ENCODE peak calls at places on chromosomes 12 and 14, in six cellular contexts. One of them, this sample, is unnamed. For H3K27me3, the result is how much of the 10 kb centered on the place peaks cover.

GRCh38 chr12:93139028-93139665 is 210.1 kb upstream of the EEA1 start:
- DNase-seq in suprapubic skin: no peak
- DNase-seq in heart right ventricle: no peak
- DNase-seq in endothelial cell of umbilical vein: no peak
- DNase-seq in sigmoid colon: no peak
- DNase-seq in right lobe of liver: no peak
- DNase-seq in this sample: no peak

GRCh38 chr12:56257491-56258067 is 605 bp downstream of the ANKRD52 start:
- DNase-seq in suprapubic skin: no peak
- DNase-seq in heart right ventricle: no peak
- DNase-seq in endothelial cell of umbilical vein: peak
- DNase-seq in sigmoid colon: no peak
- DNase-seq in right lobe of liver: no peak
- DNase-seq in this sample: no peak

GRCh38 chr14:88129306-88130056 is 124.5 kb downstream of the GPR65 start:
- DNase-seq in suprapubic skin: no peak
- DNase-seq in heart right ventricle: peak
- DNase-seq in endothelial cell of umbilical vein: peak
- DNase-seq in sigmoid colon: no peak
- DNase-seq in right lobe of liver: no peak
- DNase-seq in this sample: no peak

GRCh38 chr14:105857816-105858675 is 331.7 kb downstream of the TMEM121 start:
- DNase-seq in suprapubic skin: peak
- DNase-seq in heart right ventricle: no peak
- DNase-seq in endothelial cell of umbilical vein: no peak
- DNase-seq in sigmoid colon: peak
- DNase-seq in right lobe of liver: peak
- DNase-seq in this sample: no peak

GRCh38 chr14:35050652-35051051 is 4.6 kb downstream of the FAM177A1 start:
- DNase-seq in suprapubic skin: no peak
- DNase-seq in heart right ventricle: peak
- DNase-seq in endothelial cell of umbilical vein: peak
- DNase-seq in sigmoid colon: no peak
- DNase-seq in right lobe of liver: peak
- DNase-seq in this sample: no peak

GRCh38 chr12:122651520-122652224 is 51.5 kb downstream of the HCAR2 start:
- DNase-seq in suprapubic skin: no peak
- DNase-seq in heart right ventricle: no peak
- DNase-seq in endothelial cell of umbilical vein: no peak
- DNase-seq in sigmoid colon: no peak
- DNase-seq in right lobe of liver: no peak
- DNase-seq in this sample: no peak

GRCh38 chr12:22409071-22409951 is 74.8 kb upstream of the ST8SIA1 start:
- DNase-seq in suprapubic skin: no peak
- DNase-seq in heart right ventricle: no peak
- DNase-seq in endothelial cell of umbilical vein: no peak
- DNase-seq in sigmoid colon: no peak
- DNase-seq in right lobe of liver: no peak
- DNase-seq in this sample: no peak

GRCh38 chr12:24378548-24379011 is 429.1 kb upstream of the SOX5 start:
- DNase-seq in suprapubic skin: no peak
- DNase-seq in heart right ventricle: no peak
- DNase-seq in endothelial cell of umbilical vein: no peak
- DNase-seq in sigmoid colon: no peak
- DNase-seq in right lobe of liver: no peak
- DNase-seq in this sample: peak

GRCh38 chr14:24960816-24961215 is 89.1 kb downstream of the STXBP6 start:
- DNase-seq in suprapubic skin: no peak
- DNase-seq in heart right ventricle: no peak
- DNase-seq in endothelial cell of umbilical vein: no peak
- DNase-seq in sigmoid colon: no peak
- DNase-seq in right lobe of liver: no peak
- DNase-seq in this sample: no peak

GRCh38 chr12:102631274-102631673 is 150.9 kb upstream of the IGF1 start:
- DNase-seq in suprapubic skin: no peak
- DNase-seq in heart right ventricle: no peak
- DNase-seq in endothelial cell of umbilical vein: no peak
- DNase-seq in sigmoid colon: no peak
- DNase-seq in right lobe of liver: no peak
- DNase-seq in this sample: peak

GRCh38 chr12:57641699-57642442 is 8.9 kb upstream of the B4GALNT1 start:
- DNase-seq in suprapubic skin: no peak
- DNase-seq in heart right ventricle: no peak
- DNase-seq in endothelial cell of umbilical vein: no peak
- DNase-seq in sigmoid colon: no peak
- DNase-seq in right lobe of liver: no peak
- DNase-seq in this sample: no peak

GRCh38 chr14:96126339-96126770 is 78.3 kb upstream of the BDKRB2 start:
- DNase-seq in suprapubic skin: no peak
- DNase-seq in heart right ventricle: no peak
- DNase-seq in endothelial cell of umbilical vein: peak
- DNase-seq in sigmoid colon: no peak
- DNase-seq in right lobe of liver: no peak
- DNase-seq in this sample: no peak

GRCh38 chr12:58262796-58263195 is 321.4 kb downstream of the ATP23 start:
- DNase-seq in suprapubic skin: no peak
- DNase-seq in heart right ventricle: no peak
- DNase-seq in endothelial cell of umbilical vein: no peak
- DNase-seq in sigmoid colon: no peak
- DNase-seq in right lobe of liver: no peak
- DNase-seq in this sample: no peak

GRCh38 chr12:132289356-132290202 is 39.8 kb downstream of the GALNT9 start:
- DNase-seq in suprapubic skin: no peak
- DNase-seq in heart right ventricle: no peak
- DNase-seq in endothelial cell of umbilical vein: no peak
- DNase-seq in sigmoid colon: no peak
- DNase-seq in right lobe of liver: no peak
- DNase-seq in this sample: no peak

GRCh38 chr12:132288516-132289188 is 40.7 kb downstream of the GALNT9 start:
- DNase-seq in suprapubic skin: no peak
- DNase-seq in heart right ventricle: no peak
- DNase-seq in endothelial cell of umbilical vein: no peak
- DNase-seq in sigmoid colon: no peak
- DNase-seq in right lobe of liver: no peak
- DNase-seq in this sample: no peak

GRCh38 chr12:132292328-132293319 is 36.8 kb downstream of the GALNT9 start:
- DNase-seq in suprapubic skin: no peak
- DNase-seq in heart right ventricle: no peak
- DNase-seq in endothelial cell of umbilical vein: no peak
- DNase-seq in sigmoid colon: no peak
- DNase-seq in right lobe of liver: peak
- DNase-seq in this sample: no peak

GRCh38 chr12:132291402-132292175 is 37.8 kb downstream of the GALNT9 start:
- DNase-seq in suprapubic skin: no peak
- DNase-seq in heart right ventricle: no peak
- DNase-seq in endothelial cell of umbilical vein: no peak
- DNase-seq in sigmoid colon: no peak
- DNase-seq in right lobe of liver: peak
- DNase-seq in this sample: no peak

DNA sequence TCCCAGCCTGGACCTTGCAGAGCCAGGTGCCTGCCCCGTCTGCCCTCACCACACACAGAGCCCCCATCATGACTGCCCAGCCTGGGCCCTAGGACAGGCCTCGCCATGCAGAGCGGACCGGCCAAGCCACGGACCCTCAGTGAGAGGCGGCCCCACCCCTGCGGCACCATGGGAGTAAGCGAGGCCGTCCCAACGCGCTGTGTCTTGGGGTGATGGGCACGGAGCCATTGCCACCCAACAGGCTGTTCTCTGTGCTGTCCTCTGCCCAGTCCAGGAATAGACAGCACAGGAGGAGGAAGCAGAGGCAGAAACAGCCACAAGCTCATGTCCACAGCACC is 39.2 kb downstream of the GALNT9 start:
- DNase-seq in suprapubic skin: no peak
- DNase-seq in heart right ventricle: no peak
- DNase-seq in endothelial cell of umbilical vein: no peak
- DNase-seq in sigmoid colon: no peak
- DNase-seq in right lobe of liver: no peak
- DNase-seq in this sample: no peak
- H3K27me3 ChIP-seq in suprapubic skin: half or more
- H3K27me3 ChIP-seq in heart right ventricle: under half
- H3K27me3 ChIP-seq in endothelial cell of umbilical vein: under half
- H3K27me3 ChIP-seq in sigmoid colon: under half
- H3K27me3 ChIP-seq in right lobe of liver: under half
- H3K27me3 ChIP-seq in this sample: under half

GRCh38 chr14:100317389-100317788 is 5.8 kb upstream of the SLC25A47 start:
- DNase-seq in suprapubic skin: no peak
- DNase-seq in heart right ventricle: no peak
- DNase-seq in endothelial cell of umbilical vein: no peak
- DNase-seq in sigmoid colon: no peak
- DNase-seq in right lobe of liver: no peak
- DNase-seq in this sample: no peak

GRCh38 chr14:100309028-100309718 is 2.9 kb upstream of the SLC25A29 start:
- DNase-seq in suprapubic skin: no peak
- DNase-seq in heart right ventricle: no peak
- DNase-seq in endothelial cell of umbilical vein: peak
- DNase-seq in sigmoid colon: no peak
- DNase-seq in right lobe of liver: no peak
- DNase-seq in this sample: no peak

GRCh38 chr14:100314724-100315123 is 8.4 kb upstream of the SLC25A47 start:
- DNase-seq in suprapubic skin: no peak
- DNase-seq in heart right ventricle: no peak
- DNase-seq in endothelial cell of umbilical vein: no peak
- DNase-seq in sigmoid colon: no peak
- DNase-seq in right lobe of liver: no peak
- DNase-seq in this sample: no peak

GRCh38 chr14:100313464-100314230 is 7.4 kb upstream of the SLC25A29 start:
- DNase-seq in suprapubic skin: no peak
- DNase-seq in heart right ventricle: no peak
- DNase-seq in endothelial cell of umbilical vein: no peak
- DNase-seq in sigmoid colon: no peak
- DNase-seq in right lobe of liver: no peak
- DNase-seq in this sample: no peak

GRCh38 chr14:100313045-100313400 is 6.8 kb upstream of the SLC25A29 start:
- DNase-seq in suprapubic skin: no peak
- DNase-seq in heart right ventricle: no peak
- DNase-seq in endothelial cell of umbilical vein: no peak
- DNase-seq in sigmoid colon: no peak
- DNase-seq in right lobe of liver: no peak
- DNase-seq in this sample: no peak
- H3K4me3 ChIP-seq in suprapubic skin: no peak
- H3K4me3 ChIP-seq in heart right ventricle: no peak
- H3K4me3 ChIP-seq in endothelial cell of umbilical vein: no peak
- H3K4me3 ChIP-seq in sigmoid colon: no peak
- H3K4me3 ChIP-seq in right lobe of liver: no peak
- H3K4me3 ChIP-seq in this sample: no peak

GRCh38 chr12:41011939-41012338 is 176.2 kb upstream of the PDZRN4 start:
- DNase-seq in suprapubic skin: no peak
- DNase-seq in heart right ventricle: no peak
- DNase-seq in endothelial cell of umbilical vein: peak
- DNase-seq in sigmoid colon: no peak
- DNase-seq in right lobe of liver: no peak
- DNase-seq in this sample: no peak
- TF ChIP-seq CTCF in suprapubic skin: peak
- TF ChIP-seq CTCF in heart right ventricle: no peak
- TF ChIP-seq CTCF in endothelial cell of umbilical vein: no peak
- TF ChIP-seq CTCF in sigmoid colon: peak
- TF ChIP-seq CTCF in right lobe of liver: no peak
- TF ChIP-seq CTCF in this sample: no peak

GRCh38 chr12:49341777-49342065 is 4.7 kb upstream of the C1QL4 start:
- DNase-seq in suprapubic skin: no peak
- DNase-seq in heart right ventricle: no peak
- DNase-seq in endothelial cell of umbilical vein: no peak
- DNase-seq in sigmoid colon: no peak
- DNase-seq in right lobe of liver: no peak
- DNase-seq in this sample: no peak
- H3K27me3 ChIP-seq in suprapubic skin: half or more
- H3K27me3 ChIP-seq in heart right ventricle: under half
- H3K27me3 ChIP-seq in endothelial cell of umbilical vein: half or more
- H3K27me3 ChIP-seq in sigmoid colon: half or more
- H3K27me3 ChIP-seq in right lobe of liver: under half
- H3K27me3 ChIP-seq in this sample: half or more

GRCh38 chr14:29392287-29392686 is 535.4 kb downstream of the PRKD1 start:
- DNase-seq in suprapubic skin: no peak
- DNase-seq in heart right ventricle: no peak
- DNase-seq in endothelial cell of umbilical vein: no peak
- DNase-seq in sigmoid colon: no peak
- DNase-seq in right lobe of liver: no peak
- DNase-seq in this sample: no peak

DNA sequence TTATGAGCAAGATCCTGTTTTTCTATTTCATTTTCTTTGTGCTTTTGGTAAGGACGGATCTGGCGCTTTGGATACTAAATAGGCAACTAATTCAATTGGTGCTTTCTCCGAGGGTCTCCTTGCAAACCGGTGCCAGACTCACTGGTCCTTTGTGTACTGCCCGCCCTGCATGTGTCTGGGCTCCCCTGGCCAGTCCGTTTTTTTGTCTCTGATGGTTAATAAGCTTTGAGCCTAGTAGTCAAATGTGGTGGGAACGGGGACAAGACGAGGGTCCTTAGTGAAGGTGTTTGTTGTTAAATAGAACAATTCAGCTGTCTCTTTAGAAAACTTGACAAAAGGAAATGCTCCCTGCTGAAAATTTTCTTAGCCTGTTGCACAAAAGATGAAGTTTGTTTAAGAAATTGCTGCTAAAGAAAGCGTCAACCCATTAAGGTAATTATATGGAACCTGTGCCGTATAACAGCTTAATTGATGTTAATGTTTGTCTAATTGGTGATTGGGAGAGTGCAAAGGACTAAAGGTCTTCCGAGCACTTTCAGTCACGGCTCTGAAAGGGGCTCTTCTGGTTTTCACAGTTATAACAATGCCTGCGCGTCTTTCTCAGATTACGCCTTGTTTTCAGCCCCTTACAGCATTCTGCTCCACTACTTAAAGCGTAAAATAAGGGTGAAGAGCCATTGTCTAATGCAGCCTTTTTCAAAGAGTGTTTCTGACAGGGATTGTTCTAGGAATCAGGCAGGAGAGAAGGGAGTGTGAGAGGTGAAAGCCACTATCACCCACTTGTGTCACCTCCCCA is 537.4 kb downstream of the PRKD1 start:
- DNase-seq in suprapubic skin: no peak
- DNase-seq in heart right ventricle: no peak
- DNase-seq in endothelial cell of umbilical vein: no peak
- DNase-seq in sigmoid colon: no peak
- DNase-seq in right lobe of liver: no peak
- DNase-seq in this sample: no peak
- H3K4me3 ChIP-seq in suprapubic skin: no peak
- H3K4me3 ChIP-seq in heart right ventricle: no peak
- H3K4me3 ChIP-seq in endothelial cell of umbilical vein: no peak
- H3K4me3 ChIP-seq in sigmoid colon: no peak
- H3K4me3 ChIP-seq in right lobe of liver: no peak
- H3K4me3 ChIP-seq in this sample: no peak

GRCh38 chr12:132461526-132461925 is 28.4 kb upstream of the FBRSL1 start:
- DNase-seq in suprapubic skin: no peak
- DNase-seq in heart right ventricle: no peak
- DNase-seq in endothelial cell of umbilical vein: no peak
- DNase-seq in sigmoid colon: no peak
- DNase-seq in right lobe of liver: no peak
- DNase-seq in this sample: no peak

GRCh38 chr12:132458441-132459225 is 31.3 kb upstream of the FBRSL1 start:
- DNase-seq in suprapubic skin: no peak
- DNase-seq in heart right ventricle: no peak
- DNase-seq in endothelial cell of umbilical vein: no peak
- DNase-seq in sigmoid colon: no peak
- DNase-seq in right lobe of liver: no peak
- DNase-seq in this sample: no peak

GRCh38 chr12:132462778-132463177 is 27.2 kb upstream of the FBRSL1 start:
- DNase-seq in suprapubic skin: no peak
- DNase-seq in heart right ventricle: no peak
- DNase-seq in endothelial cell of umbilical vein: no peak
- DNase-seq in sigmoid colon: no peak
- DNase-seq in right lobe of liver: no peak
- DNase-seq in this sample: no peak

GRCh38 chr12:132459270-132459669 is 30.7 kb upstream of the FBRSL1 start:
- DNase-seq in suprapubic skin: no peak
- DNase-seq in heart right ventricle: no peak
- DNase-seq in endothelial cell of umbilical vein: no peak
- DNase-seq in sigmoid colon: no peak
- DNase-seq in right lobe of liver: peak
- DNase-seq in this sample: no peak

GRCh38 chr12:132460571-132460970 is 29.4 kb upstream of the FBRSL1 start:
- DNase-seq in suprapubic skin: no peak
- DNase-seq in heart right ventricle: no peak
- DNase-seq in endothelial cell of umbilical vein: no peak
- DNase-seq in sigmoid colon: no peak
- DNase-seq in right lobe of liver: no peak
- DNase-seq in this sample: no peak
- TF ChIP-seq CTCF in suprapubic skin: no peak
- TF ChIP-seq CTCF in heart right ventricle: peak
- TF ChIP-seq CTCF in endothelial cell of umbilical vein: peak
- TF ChIP-seq CTCF in sigmoid colon: no peak
- TF ChIP-seq CTCF in right lobe of liver: peak
- TF ChIP-seq CTCF in this sample: peak